ENCODE peak calls at places on chromosomes 12 and 14, in six cellular contexts. H is left lobe of liver, K is left ventricle myocardium inferior, U is NCI-H524 treated with DMSO at 0.1 percent for 48 hours, X is stomach, B is NCI-H345. C is an unnamed sample.

GRCh38 chr12:120999191-121000120 is 16.8 kb downstream of the C12orf43 start:
- DNase-seq in X (peak), U (no peak), K (no peak), H (no peak), B (no peak), C (no peak)

GRCh38 chr12:23631991-23632390 is 317.5 kb downstream of the SOX5 start:
- DNase-seq in K (no peak), X (no peak), B (no peak), H (no peak), U (no peak), C (no peak)

GRCh38 chr14:41986083-41986645 is 379.5 kb downstream of the LRFN5 start:
- DNase-seq in B (no peak), X (no peak), H (no peak), U (no peak), K (no peak), C (no peak)

GRCh38 chr12:110116623-110117022 is 7.5 kb upstream of the IFT81 start:
- DNase-seq in K (no peak), U (no peak), B (no peak), H (no peak), X (no peak), C (no peak)

GRCh38 chr14:79161576-79161975 is 991.4 kb downstream of the NRXN3 start:
- DNase-seq in B (no peak), H (no peak), K (no peak), X (no peak), U (no peak), C (no peak)

GRCh38 chr14:105151131-105151837 is 17.3 kb downstream of the JAG2 start:
- DNase-seq in B (no peak), U (no peak), H (no peak), X (no peak), K (peak), C (no peak)

GRCh38 chr12:45547822-45548221 is 181.7 kb upstream of the ARID2 start:
- DNase-seq in B (no peak), K (no peak), U (peak), H (no peak), X (no peak), C (no peak)

GRCh38 chr14:89302396-89302950 is 114.6 kb downstream of the FOXN3 start:
- DNase-seq in H (no peak), K (no peak), U (no peak), X (no peak), B (no peak), C (no peak)

GRCh38 chr14:21405097-21405496 is 21.3 kb upstream of the SUPT16H start:
- DNase-seq in K (no peak), U (no peak), B (no peak), H (no peak), X (no peak), C (no peak)

GRCh38 chr14:78983126-78983525 is 813.0 kb downstream of the NRXN3 start:
- DNase-seq in U (no peak), X (no peak), H (no peak), B (no peak), K (no peak), C (no peak)

GRCh38 chr14:100872241-100872640 is 31.3 kb downstream of the RTL1 start:
- DNase-seq in X (no peak), U (no peak), K (no peak), H (no peak), B (no peak), C (no peak)

GRCh38 chr12:2958432-2959193 is 584 bp upstream of the TEAD4 start:
- DNase-seq in U (no peak), B (peak), K (peak), X (peak), H (peak), C (no peak)

GRCh38 chr12:23760495-23760894 is 189.0 kb downstream of the SOX5 start:
- DNase-seq in B (peak), X (no peak), K (no peak), U (no peak), H (no peak), C (no peak)

GRCh38 chr12:119687344-119687865 is 19.5 kb downstream of the PRKAB1 start:
- DNase-seq in X (no peak), B (no peak), H (no peak), K (no peak), U (no peak), C (no peak)

GRCh38 chr12:130847097-130847496 is 8.0 kb upstream of the STX2 start:
- DNase-seq in K (no peak), U (no peak), B (no peak), H (no peak), X (no peak), C (no peak)

GRCh38 chr12:88362439-88362838 is 217.8 kb downstream of the KITLG start:
- DNase-seq in K (no peak), B (no peak), U (no peak), X (no peak), H (no peak), C (no peak)

GRCh38 chr14:105059035-105059916 is 6.0 kb downstream of the GPR132 start:
- DNase-seq in B (no peak), X (no peak), H (peak), U (no peak), K (peak), C (no peak)

GRCh38 chr12:2877047-2877958 is at the start of the genes FOXM1 and RHNO1:
- DNase-seq in K (peak), H (peak), X (peak), U (peak), B (peak), C (no peak)

GRCh38 chr12:14884458-14884878 is 1.2 kb downstream of the MGP start:
- DNase-seq in X (peak), B (peak), K (peak), U (peak), H (peak), C (peak)

GRCh38 chr14:69087061-69087461 is 65.9 kb downstream of the DCAF5 start:
- DNase-seq in B (no peak), X (no peak), H (no peak), U (no peak), K (no peak), C (no peak)

GRCh38 chr12:46217686-46218508 is 50.9 kb downstream of the SLC38A1 start:
- DNase-seq in H (no peak), K (no peak), U (no peak), X (peak), B (no peak), C (no peak)

GRCh38 chr14:37721976-37722659 is 126.7 kb downstream of the TTC6 start:
- DNase-seq in K (no peak), B (no peak), U (no peak), H (no peak), X (no peak), C (no peak)

GRCh38 chr12:29153231-29153630 is 4.2 kb downstream of the FAR2 start:
- DNase-seq in B (no peak), U (no peak), H (no peak), K (no peak), X (no peak), C (no peak)

GRCh38 chr12:47711448-47711847 is 5.6 kb upstream of the RPAP3 start:
- DNase-seq in B (no peak), U (no peak), H (no peak), X (no peak), K (no peak), C (no peak)

GRCh38 chr12:52063986-52064649 is 5.7 kb upstream of the ATG101 start:
- DNase-seq in U (no peak), X (no peak), K (peak), H (no peak), B (no peak), C (peak)

GRCh38 chr14:99601301-99601945 is 2.6 kb downstream of the CCDC85C start:
- DNase-seq in K (no peak), U (no peak), H (peak), B (no peak), X (no peak), C (no peak)

GRCh38 chr14:48027115-48027514 is 351.7 kb upstream of the MDGA2 start:
- DNase-seq in K (no peak), H (no peak), B (no peak), X (no peak), U (no peak), C (no peak)

GRCh38 chr12:49961111-49961922 is at the start of gene AQP5:
- DNase-seq in H (no peak), X (peak), U (no peak), K (no peak), B (no peak), C (no peak)

GRCh38 chr14:62006116-62006737 is 244.0 kb downstream of the SNAPC1 start:
- DNase-seq in X (no peak), H (no peak), B (no peak), U (no peak), K (no peak), C (no peak)

GRCh38 chr12:96134200-96134599 is 60.0 kb upstream of the ELK3 start:
- DNase-seq in K (no peak), H (no peak), X (no peak), B (no peak), U (no peak), C (no peak)

GRCh38 chr12:94287245-94287628 is 138.9 kb downstream of the PLXNC1 start:
- DNase-seq in K (no peak), H (no peak), X (no peak), B (no peak), U (no peak), C (no peak)

GRCh38 chr12:12166751-12167150 is 96.0 kb downstream of the BCL2L14 start:
- DNase-seq in H (no peak), B (no peak), K (no peak), X (no peak), U (no peak), C (no peak)

GRCh38 chr14:59507063-59507751 is 22.9 kb downstream of the JKAMP start:
- DNase-seq in U (peak), B (peak), X (peak), H (peak), K (peak), C (no peak)

GRCh38 chr14:74949211-74949610 is 6.2 kb downstream of the PGF start:
- DNase-seq in K (no peak), B (no peak), U (no peak), H (no peak), X (no peak), C (no peak)

GRCh38 chr14:33846100-33846824 is 104.6 kb downstream of the EGLN3 start:
- DNase-seq in X (no peak), U (no peak), H (no peak), K (no peak), B (no peak), C (no peak)

GRCh38 chr12:120851444-120851843 is 52.7 kb downstream of the SPPL3 start:
- DNase-seq in X (no peak), U (no peak), B (no peak), K (no peak), H (no peak), C (no peak)

GRCh38 chr14:99440278-99440677 is 40.4 kb downstream of the SETD3 start:
- DNase-seq in B (no peak), U (no peak), H (no peak), X (no peak), K (no peak), C (no peak)

GRCh38 chr12:6542209-6543009 is 8.1 kb downstream of the GAPDH start:
- DNase-seq in K (no peak), X (no peak), H (peak), U (no peak), B (no peak), C (no peak)

GRCh38 chr12:62588916-62589315 is 122.3 kb downstream of the MON2 start:
- DNase-seq in B (no peak), K (no peak), X (no peak), U (no peak), H (no peak), C (no peak)

C was measured in brain pericyte.